ENCODE peak calls at places on chromosomes 1 and 21, in five cellular contexts. C is T-helper 9 cell, U is fibroblast of pulmonary artery, I is A172, L is NCI-H1092. J is an unnamed sample.

GRCh38 chr1:103309761-103310160 is 201.4 kb upstream of the COL11A1 start:
- DNase-seq in U (no peak), C (no peak), I (no peak), L (no peak), J (no peak)

GRCh38 chr1:8870605-8871538 is 7.6 kb downstream of the ENO1 start:
- DNase-seq in U (no peak), C (no peak), L (no peak), I (no peak), J (no peak)

GRCh38 chr1:112717263-112717662 is 2.1 kb upstream of the PPM1J start:
- DNase-seq in L (no peak), I (no peak), U (no peak), C (no peak), J (no peak)

GRCh38 chr1:185373813-185374524 is 56.9 kb upstream of the IVNS1ABP start:
- DNase-seq in I (peak), U (peak), L (no peak), C (no peak), J (no peak)

GRCh38 chr1:54794401-54795099 is 6.6 kb downstream of the TTC22 start:
- DNase-seq in C (no peak), U (no peak), L (no peak), I (no peak), J (no peak)

GRCh38 chr1:149995927-149996326 is 14.6 kb downstream of the OTUD7B start:
- DNase-seq in I (peak), U (peak), C (no peak), L (no peak), J (no peak)

GRCh38 chr1:209485167-209485566 is 98.3 kb upstream of the CAMK1G start:
- DNase-seq in U (peak), C (no peak), I (peak), L (peak), J (no peak)

GRCh38 chr21:15552914-15553491 is 176.8 kb upstream of the USP25 start:
- DNase-seq in U (peak), L (no peak), I (no peak), C (no peak), J (peak)

GRCh38 chr1:195336718-195337269 is 1271.4 kb downstream of the KCNT2 start:
- DNase-seq in C (no peak), L (no peak), U (no peak), I (peak), J (no peak)

GRCh38 chr1:186404454-186405051 is 28.9 kb downstream of the ODR4 start:
- DNase-seq in C (no peak), U (peak), L (peak), I (peak), J (peak)

GRCh38 chr1:41468082-41468762 is 16.3 kb downstream of the EDN2 start:
- DNase-seq in U (no peak), C (no peak), L (no peak), I (no peak), J (no peak)

GRCh38 chr1:9670085-9670484 is 18.6 kb downstream of the PIK3CD start:
- DNase-seq in U (no peak), L (no peak), I (no peak), C (no peak), J (no peak)

GRCh38 chr21:45294509-45295291 is 7.0 kb upstream of the POFUT2 start:
- DNase-seq in L (no peak), I (peak), C (no peak), U (peak), J (no peak)

GRCh38 chr1:218480137-218480536 is 135.0 kb downstream of the TGFB2 start:
- DNase-seq in I (peak), L (no peak), C (no peak), U (peak), J (no peak)

GRCh38 chr21:16194851-16195251 is 465.1 kb downstream of the USP25 start:
- DNase-seq in U (peak), L (no peak), C (no peak), I (peak), J (no peak)

GRCh38 chr1:46650491-46650890 is 17.7 kb downstream of the ATPAF1 start:
- DNase-seq in I (no peak), U (no peak), C (no peak), L (no peak), J (no peak)

GRCh38 chr1:156126043-156126700 is 11.7 kb downstream of the LMNA start:
- DNase-seq in L (no peak), I (peak), U (peak), C (peak), J (peak)

GRCh38 chr1:240609527-240610060 is 2.4 kb downstream of the GREM2 start:
- DNase-seq in U (no peak), I (no peak), C (no peak), L (no peak), J (no peak)

GRCh38 chr1:229237320-229237719 is 33.6 kb upstream of the RAB4A start:
- DNase-seq in U (no peak), I (no peak), C (no peak), L (no peak), J (no peak)

GRCh38 chr1:25065246-25066238 is 135.5 kb upstream of the RUNX3 start:
- DNase-seq in I (no peak), C (peak), U (peak), L (no peak), J (no peak)

GRCh38 chr21:36150192-36150711 is 6.4 kb upstream of the DOP1B start:
- DNase-seq in I (peak), L (no peak), U (peak), C (no peak), J (no peak)

GRCh38 chr1:46171872-46172271 is 3.0 kb upstream of the TSPAN1 start:
- DNase-seq in U (no peak), I (no peak), L (no peak), C (no peak), J (no peak)

GRCh38 chr21:41091561-41091960 is 76.4 kb upstream of the BACE2 start:
- DNase-seq in U (no peak), I (no peak), C (no peak), L (no peak), J (no peak)

GRCh38 chr1:7586031-7586941 is 184.8 kb upstream of the VAMP3 start:
- DNase-seq in L (no peak), C (no peak), I (no peak), U (no peak), J (no peak)

GRCh38 chr1:150545486-150546032 is 3.6 kb upstream of the ADAMTSL4 start:
- DNase-seq in L (no peak), U (no peak), I (no peak), C (no peak), J (no peak)

GRCh38 chr1:211326528-211327340 is at the start of gene TRAF5:
- DNase-seq in L (peak), C (peak), I (peak), U (peak), J (peak)